ENCODE peak calls at places on chromosome 19, in ten cellular contexts. W, O, B, P, Q, I, J, S, U and T are unnamed samples.
A peak's percentile ranks its signal among the peaks of the same experiment; 100 is the strongest.

GRCh38 chr19:39506944-39507714 is 7.8 kb upstream of the SELENOV start:
- DNase-seq in W (no peak), O (no peak), B (peak; percentile 15), P (peak; percentile 70), Q (peak; percentile 82), I (no peak), J (no peak), S (peak; percentile 82), U (no peak), T (no peak)

GRCh38 chr19:43152217-43152616 is 34.1 kb downstream of the PSG5 start:
- DNase-seq in W (no peak), O (no peak), B (no peak), P (no peak), Q (no peak), I (no peak), J (no peak), S (no peak), U (no peak), T (no peak)

GRCh38 chr19:39438270-39438934 is 2.7 kb upstream of the RPS16 start:
- DNase-seq in W (no peak), O (no peak), B (no peak), P (peak; percentile 35), Q (no peak), I (no peak), J (no peak), S (no peak), U (no peak), T (no peak)

GRCh38 chr19:2050991-2051770 is at the start of gene MKNK2:
- DNase-seq in W (peak; percentile 96), O (peak; percentile 87), B (peak; percentile 89), P (peak; percentile 97), Q (peak; percentile 96), I (peak; percentile 95), J (peak; percentile 93), S (peak; percentile 88), U (peak; percentile 98), T (peak; percentile 87)

GRCh38 chr19:45716314-45717130 is 14.2 kb downstream of the FBXO46 start:
- DNase-seq in W (no peak), O (no peak), B (peak; percentile 26), P (peak; percentile 53), Q (no peak), I (peak; percentile 40), J (no peak), S (no peak), U (no peak), T (peak; percentile 63)

GRCh38 chr19:10112895-10113591 is 1.6 kb downstream of the P2RY11 start:
- DNase-seq in W (peak; percentile 81), O (peak; percentile 56), B (peak; percentile 30), P (peak; percentile 55), Q (peak; percentile 73), I (peak; percentile 75), J (no peak), S (peak; percentile 87), U (peak; percentile 71), T (no peak)

GRCh38 chr19:29329460-29330134 is 116.6 kb upstream of the UQCRFS1 start:
- DNase-seq in W (no peak), O (no peak), B (no peak), P (peak; percentile 1), Q (no peak), I (no peak), J (no peak), S (peak; percentile 81), U (no peak), T (no peak)

GRCh38 chr19:48913114-48913513 is 13.0 kb downstream of the NUCB1 start:
- DNase-seq in W (no peak), O (no peak), B (no peak), P (no peak), Q (no peak), I (no peak), J (no peak), S (no peak), U (no peak), T (no peak)

GRCh38 chr19:52963229-52963760 is 614 bp upstream of the ZNF816 start:
- DNase-seq in W (no peak), O (no peak), B (no peak), P (peak; percentile 53), Q (peak; percentile 11), I (no peak), J (peak; percentile 37), S (peak; percentile 39), U (no peak), T (no peak)

GRCh38 chr19:49256691-49257090 is 68.3 kb downstream of the SLC6A16 start:
- DNase-seq in W (no peak), O (no peak), B (no peak), P (no peak), Q (no peak), I (no peak), J (no peak), S (no peak), U (no peak), T (no peak)

GRCh38 chr19:6379744-6380143 is 4.0 kb upstream of the PSPN start:
- DNase-seq in W (no peak), O (no peak), B (no peak), P (no peak), Q (no peak), I (no peak), J (no peak), S (no peak), U (no peak), T (no peak)

DNA sequence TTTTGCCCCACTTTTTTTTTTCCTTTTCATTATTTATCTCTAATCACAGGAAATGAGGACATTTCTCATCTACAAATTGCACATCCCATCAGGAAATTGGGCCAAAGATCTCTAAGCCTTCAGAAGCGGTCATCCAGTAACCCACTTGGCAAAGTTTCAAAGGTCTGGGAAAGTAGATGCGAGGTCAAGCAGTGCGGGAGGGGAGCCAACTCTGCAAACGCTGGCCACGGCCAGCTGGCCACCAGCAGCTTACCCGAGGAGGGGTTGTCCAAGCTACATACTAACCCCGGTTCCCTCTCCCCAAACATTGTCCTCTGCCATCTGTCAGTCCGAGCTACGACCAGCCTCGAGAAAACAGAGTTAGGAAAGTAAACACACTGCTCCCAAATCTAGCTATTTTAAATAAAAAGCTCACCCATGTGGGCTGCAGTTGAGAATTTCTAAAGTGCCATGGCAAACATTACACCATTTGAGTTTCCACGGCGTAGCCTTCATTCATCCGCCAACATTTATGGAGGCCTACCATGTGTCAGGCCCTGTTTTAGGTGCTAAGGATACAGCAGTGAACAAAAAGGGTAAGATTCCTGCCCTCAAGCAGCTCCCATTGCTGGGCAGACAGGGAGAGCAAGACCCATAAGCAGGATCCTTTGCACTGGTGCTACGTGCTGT is 11.5 kb downstream of the FFAR2 start:
- DNase-seq in W (peak; percentile 72), O (no peak), B (no peak), P (no peak), Q (no peak), I (no peak), J (no peak), S (no peak), U (peak; percentile 83), T (no peak)
- H3K4me1 ChIP-seq in W (peaks cover 40% of the 10 kb centered on the region), O (peaks cover 28% of the 10 kb centered on the region), B (peaks cover 35% of the 10 kb centered on the region), P (peaks cover 22% of the 10 kb centered on the region), Q (peaks cover 5% of the 10 kb centered on the region), I (peaks cover 27% of the 10 kb centered on the region), J (peaks cover 15% of the 10 kb centered on the region), S (no peaks in the 10 kb centered on the region), U (peaks cover 65% of the 10 kb centered on the region), T (no peaks in the 10 kb centered on the region)

GRCh38 chr19:47630594-47630993 is 21.7 kb downstream of the BICRA start:
- DNase-seq in W (no peak), O (no peak), B (no peak), P (no peak), Q (no peak), I (no peak), J (no peak), S (no peak), U (no peak), T (no peak)
- H3K4me1 ChIP-seq in W (peaks cover 11% of the 10 kb centered on the region), O (peaks cover 7% of the 10 kb centered on the region), B (no peaks in the 10 kb centered on the region), P (peaks cover 33% of the 10 kb centered on the region), Q (no peaks in the 10 kb centered on the region), I (peaks cover 47% of the 10 kb centered on the region), J (peaks cover 4% of the 10 kb centered on the region), S (peaks cover 2% of the 10 kb centered on the region), U (peaks cover 8% of the 10 kb centered on the region), T (no peaks in the 10 kb centered on the region)

DNA sequence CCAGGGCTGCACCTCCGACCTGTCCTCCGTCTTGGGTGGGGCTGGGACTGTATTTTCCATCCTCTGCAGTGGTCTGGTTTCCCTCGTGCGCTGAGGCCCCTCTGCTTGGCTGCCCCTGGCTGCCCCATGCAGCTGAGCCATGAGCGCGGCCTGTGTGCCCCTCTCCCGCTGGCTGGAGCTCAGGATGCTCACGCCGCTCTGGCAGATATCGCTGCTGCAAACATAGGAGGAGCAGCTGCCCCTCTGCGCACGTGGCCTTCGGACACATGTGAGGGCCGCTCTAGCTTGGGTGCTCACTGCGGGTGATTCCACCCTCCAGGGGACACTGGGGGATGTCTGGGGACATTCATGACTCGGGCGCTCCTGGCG is 14.1 kb downstream of the UHRF1 start:
- DNase-seq in W (no peak), O (no peak), B (no peak), P (no peak), Q (no peak), I (no peak), J (no peak), S (no peak), U (no peak), T (no peak)
- H3K4me1 ChIP-seq in W (no peaks in the 10 kb centered on the region), O (no peaks in the 10 kb centered on the region), B (no peaks in the 10 kb centered on the region), P (no peaks in the 10 kb centered on the region), Q (no peaks in the 10 kb centered on the region), I (no peaks in the 10 kb centered on the region), J (no peaks in the 10 kb centered on the region), S (peaks cover 3% of the 10 kb centered on the region), U (no peaks in the 10 kb centered on the region), T (no peaks in the 10 kb centered on the region)

DNA sequence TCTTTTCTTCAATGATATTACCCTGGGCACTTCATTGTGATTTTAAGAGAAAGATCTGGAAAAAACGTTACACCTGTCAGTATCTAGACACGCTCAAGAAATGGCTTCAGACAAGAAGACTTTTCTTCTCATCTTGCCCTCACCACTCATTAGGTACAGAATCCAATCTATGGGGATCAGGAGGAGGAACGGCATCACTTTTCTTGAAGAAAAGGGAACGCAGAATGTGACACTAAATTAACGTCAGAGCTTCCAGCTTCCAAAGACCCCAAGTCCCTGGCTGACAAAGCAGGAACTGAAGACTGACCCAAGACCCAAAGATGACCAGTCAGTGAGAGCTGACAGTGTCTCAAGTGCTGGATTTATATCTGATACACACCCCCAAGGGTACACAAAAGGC is 48.2 kb downstream of the BRD4 start:
- DNase-seq in W (no peak), O (no peak), B (no peak), P (no peak), Q (no peak), I (no peak), J (no peak), S (no peak), U (no peak), T (no peak)
- H3K4me1 ChIP-seq in W (peaks cover 100% of the 10 kb centered on the region), O (peaks cover 95% of the 10 kb centered on the region), B (peaks cover 84% of the 10 kb centered on the region), P (peaks cover 76% of the 10 kb centered on the region), Q (peaks cover 55% of the 10 kb centered on the region), I (peaks cover 99% of the 10 kb centered on the region), J (peaks cover 79% of the 10 kb centered on the region), S (peaks cover 13% of the 10 kb centered on the region), U (peaks cover 100% of the 10 kb centered on the region), T (peaks cover 47% of the 10 kb centered on the region)

GRCh38 chr19:46722421-46723022 is 5.6 kb upstream of the PRKD2 start:
- DNase-seq in W (peak; percentile 55), O (no peak), B (no peak), P (no peak), Q (no peak), I (no peak), J (no peak), S (no peak), U (peak; percentile 52), T (no peak)
- H3K4me1 ChIP-seq in W (peaks cover 25% of the 10 kb centered on the region), O (peaks cover 33% of the 10 kb centered on the region), B (peaks cover 19% of the 10 kb centered on the region), P (peaks cover 9% of the 10 kb centered on the region), Q (no peaks in the 10 kb centered on the region), I (peaks cover 12% of the 10 kb centered on the region), J (peaks cover 9% of the 10 kb centered on the region), S (no peaks in the 10 kb centered on the region), U (peaks cover 30% of the 10 kb centered on the region), T (no peaks in the 10 kb centered on the region)